ENCODE peak calls at places on chromosomes 4 and X, in nine cellular contexts. C, H, N, A, T, Z, P, S and J are unnamed samples.

GRCh38 chrX:27555514-27555913 is 34.6 kb upstream of the DCAF8L2 start:
- DNase-seq in P (no peak), T (no peak), H (peak), A (no peak), S (no peak), C (peak), Z (no peak), N (peak), J (no peak)

GRCh38 chrX:151743651-151744470 is 9.3 kb downstream of the CNGA2 start:
- DNase-seq in A (no peak), C (no peak), T (no peak), N (no peak), P (no peak), S (no peak), H (no peak), Z (no peak), J (no peak)

GRCh38 chrX:153519569-153520285 is 2.3 kb downstream of the ATP2B3 start:
- DNase-seq in C (no peak), Z (no peak), P (peak), H (no peak), N (no peak), S (no peak), A (no peak), T (no peak), J (no peak)

GRCh38 chr4:163681208-163681821 is 186.8 kb downstream of the TMA16 start:
- DNase-seq in C (no peak), H (peak), A (no peak), T (no peak), S (no peak), N (peak), P (no peak), Z (no peak), J (peak)

GRCh38 chrX:107454302-107454701 is 4.8 kb downstream of the FRMPD3 start:
- DNase-seq in S (no peak), T (no peak), Z (no peak), H (no peak), N (peak), P (peak), A (no peak), C (peak), J (no peak)

GRCh38 chr4:155679343-155679742 is 12.7 kb downstream of the GUCY1A1 start:
- DNase-seq in Z (no peak), C (peak), A (no peak), N (peak), H (no peak), T (no peak), S (no peak), P (no peak), J (no peak)

GRCh38 chr4:161791796-161792556 is 371.8 kb downstream of the FSTL5 start:
- DNase-seq in N (no peak), P (no peak), H (no peak), T (no peak), C (no peak), Z (no peak), S (no peak), A (no peak), J (no peak)

GRCh38 chr4:133402616-133403015 is 253.5 kb downstream of the PCDH10 start:
- DNase-seq in P (peak), A (no peak), C (peak), Z (no peak), N (no peak), H (no peak), S (no peak), T (no peak), J (no peak)

GRCh38 chr4:14841801-14842748 is 160.2 kb upstream of the CPEB2 start:
- DNase-seq in N (no peak), P (no peak), A (peak), H (no peak), Z (no peak), C (peak), S (no peak), T (no peak), J (no peak)

GRCh38 chr4:110245567-110245966 is 47.2 kb upstream of the ELOVL6 start:
- DNase-seq in P (no peak), N (no peak), Z (no peak), T (peak), C (peak), S (no peak), H (no peak), A (no peak), J (no peak)

GRCh38 chrX:115013705-115014104 is 3.7 kb downstream of the IL13RA2 start:
- DNase-seq in P (no peak), H (no peak), A (no peak), C (peak), N (no peak), S (no peak), T (peak), Z (no peak), J (no peak)

GRCh38 chr4:54586343-54586953 is 71.3 kb upstream of the KIT start:
- DNase-seq in T (peak), H (no peak), N (no peak), C (peak), Z (no peak), A (no peak), S (no peak), P (peak), J (no peak)

GRCh38 chr4:82419451-82419850 is 10.8 kb downstream of the HNRNPDL start:
- DNase-seq in Z (no peak), A (no peak), N (no peak), P (no peak), C (no peak), H (no peak), T (no peak), S (no peak), J (no peak)

GRCh38 chr4:25113915-25114904 is 46.0 kb downstream of the SEPSECS start:
- DNase-seq in T (peak), H (no peak), N (no peak), A (no peak), S (no peak), C (peak), P (peak), Z (no peak), J (no peak)

GRCh38 chrX:95057341-95057740 is 1383.3 kb downstream of the FAM133A start:
- DNase-seq in P (no peak), A (no peak), C (peak), H (no peak), N (no peak), T (no peak), Z (no peak), S (no peak), J (no peak)

GRCh38 chr4:100517864-100518341 is at the start of gene EMCN:
- DNase-seq in S (no peak), N (no peak), T (peak), Z (no peak), P (no peak), A (no peak), C (no peak), H (no peak), J (no peak)

GRCh38 chr4:153160856-153161598 is 43.2 kb upstream of the TRIM2 start:
- DNase-seq in T (no peak), Z (no peak), N (no peak), C (no peak), P (no peak), A (no peak), S (no peak), H (no peak), J (no peak)

GRCh38 chr4:2484993-2485392 is 16.1 kb downstream of the RNF4 start:
- DNase-seq in T (peak), S (peak), H (peak), N (peak), A (peak), P (no peak), Z (peak), C (no peak), J (no peak)
- H3K4me3 ChIP-seq in T (no peak), S (no peak), H (peak), N (no peak), A (peak), P (no peak), Z (no peak), C (no peak), J (no peak)

DNA sequence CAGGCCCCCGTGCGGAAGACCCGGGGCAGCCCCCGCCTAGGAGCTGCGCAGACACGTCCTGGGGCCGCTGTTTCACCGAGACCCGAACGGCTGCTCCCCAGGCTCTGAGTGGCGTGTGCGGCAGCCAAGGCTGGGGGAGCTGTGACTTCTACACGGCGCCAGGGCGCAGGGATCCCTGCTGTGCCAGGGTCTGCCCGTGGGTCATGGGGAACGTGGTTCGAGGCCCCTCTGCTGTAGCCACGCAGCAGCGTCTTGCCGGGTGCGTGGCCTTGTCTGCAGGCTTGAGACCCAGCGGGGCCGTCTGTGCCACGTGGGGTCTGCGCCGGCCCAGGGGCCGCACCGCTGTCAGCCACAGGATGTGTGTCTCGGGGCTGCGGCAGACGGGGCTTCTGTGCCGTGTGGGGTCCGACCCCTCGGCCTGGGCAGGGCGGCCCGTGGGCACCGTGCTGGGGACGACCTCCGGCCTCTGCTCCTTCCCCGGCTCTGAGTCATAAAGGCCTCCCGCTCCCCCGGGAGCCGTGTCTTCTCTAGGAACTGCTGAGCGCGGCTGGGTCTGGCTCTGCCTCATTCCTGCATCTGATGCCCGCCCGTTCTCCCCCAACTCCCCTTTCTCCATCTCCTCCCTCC is 12.7 kb upstream of the GTPBP6 start:
- DNase-seq in N (no peak), T (peak), S (no peak), C (no peak), H (no peak), Z (no peak), A (peak), P (no peak), J (no peak)
- H3K4me3 ChIP-seq in N (no peak), T (peak), S (peak), C (no peak), H (no peak), Z (no peak), A (peak), P (no peak), J (no peak)

DNA sequence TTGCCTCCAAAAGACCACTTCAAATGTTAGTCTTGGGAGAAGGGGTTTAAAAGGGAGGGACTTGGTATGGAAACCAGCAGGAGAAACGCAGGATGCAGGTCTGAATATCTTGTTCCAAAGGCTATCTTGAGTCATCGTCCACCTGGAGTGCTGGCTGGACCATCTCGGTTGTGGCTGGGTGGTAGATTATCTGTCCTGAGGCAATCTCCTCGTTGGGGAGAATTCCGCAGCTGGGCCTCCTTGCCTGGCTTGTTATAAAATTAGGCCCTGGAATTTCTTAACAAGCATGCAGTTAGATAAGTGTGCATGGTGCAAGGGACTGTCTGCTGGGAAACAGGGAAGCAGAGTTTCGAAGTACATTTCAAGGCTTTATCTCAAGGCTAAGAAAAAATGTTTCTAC is 2045.7 kb upstream of the TENM3 start:
- DNase-seq in A (no peak), H (no peak), T (no peak), C (no peak), S (no peak), P (no peak), N (no peak), Z (no peak), J (no peak)
- H3K4me3 ChIP-seq in A (no peak), H (no peak), T (no peak), C (no peak), S (no peak), P (no peak), N (no peak), Z (no peak), J (no peak)

GRCh38 chrX:101208152-101208905 is 11.3 kb upstream of the DRP2 start:
- DNase-seq in H (no peak), S (no peak), Z (no peak), C (no peak), N (peak), P (no peak), T (peak), A (no peak), J (no peak)
- H3K4me3 ChIP-seq in H (no peak), S (no peak), Z (no peak), C (no peak), N (no peak), P (no peak), T (no peak), A (no peak), J (no peak)

DNA sequence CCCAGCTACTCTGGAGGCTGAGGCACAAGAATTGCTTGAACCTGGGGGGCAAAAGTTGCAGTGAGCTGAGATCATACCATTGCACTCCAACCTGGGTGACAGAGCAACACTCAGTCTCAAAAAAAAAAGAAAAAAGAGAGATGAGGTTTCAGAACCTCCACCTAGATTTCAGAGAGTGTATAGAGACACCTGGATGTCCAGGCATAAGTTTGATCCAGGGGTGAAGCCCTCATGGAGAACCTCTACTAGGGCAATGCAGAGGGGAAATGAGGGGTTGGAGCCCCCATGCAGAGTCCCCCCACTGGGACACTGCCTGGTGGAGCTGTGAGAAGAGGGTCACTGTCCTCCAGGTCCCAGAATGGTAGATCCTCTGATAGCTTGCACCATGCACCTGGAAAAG is 92.8 kb upstream of the HSD17B10 start:
- DNase-seq in N (no peak), P (no peak), S (no peak), A (no peak), H (peak), Z (no peak), T (no peak), C (no peak), J (no peak)
- H3K4me3 ChIP-seq in N (no peak), P (no peak), S (no peak), A (no peak), H (no peak), Z (no peak), T (no peak), C (no peak), J (no peak)

DNA sequence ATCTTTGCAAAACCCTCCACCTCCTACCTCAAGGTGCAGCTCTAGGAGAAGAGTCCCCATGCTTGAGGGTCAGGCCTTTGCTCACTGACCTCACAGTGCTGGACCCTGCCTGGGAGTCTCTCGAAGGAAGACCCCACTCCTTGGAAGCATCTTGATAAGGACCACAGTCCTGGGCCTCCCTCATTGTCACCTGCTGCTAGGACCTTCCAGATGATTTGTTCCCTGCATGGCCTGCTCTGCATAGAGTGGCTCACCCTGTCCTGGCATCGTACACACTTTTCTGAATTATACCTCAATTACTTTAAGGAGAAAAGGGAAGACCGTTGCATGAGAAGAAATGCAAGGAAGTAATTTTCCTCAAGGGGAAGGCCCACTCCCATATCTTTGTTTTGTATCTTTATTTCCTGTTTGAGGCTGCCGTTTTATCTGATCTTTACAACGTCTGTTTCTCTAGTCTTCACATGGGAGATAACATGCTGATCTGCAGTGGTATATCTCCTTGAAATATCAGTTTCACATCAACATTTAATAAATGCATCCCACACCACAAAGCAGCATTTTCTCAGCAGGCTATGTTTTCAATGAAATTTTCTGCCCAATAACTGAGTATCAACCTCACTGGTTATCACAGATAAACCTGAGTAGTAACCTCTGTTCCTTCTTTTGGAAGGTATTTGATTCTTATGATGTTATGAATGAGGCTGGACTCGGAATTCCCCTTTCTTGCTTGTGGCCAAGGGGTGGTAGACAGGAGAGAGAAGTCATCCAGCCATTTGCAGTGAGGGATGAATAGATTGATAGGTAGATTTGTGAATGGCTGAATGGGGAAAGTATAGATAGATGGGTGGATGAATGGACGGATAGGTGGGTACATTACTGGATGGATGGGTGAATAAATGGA is 15.0 kb upstream of the AKAP17A start:
- DNase-seq in P (no peak), C (no peak), H (no peak), Z (no peak), A (no peak), T (no peak), N (no peak), S (no peak), J (peak)
- H3K4me3 ChIP-seq in P (no peak), C (no peak), H (no peak), Z (no peak), A (no peak), T (no peak), N (no peak), S (no peak), J (no peak)

GRCh38 chr4:106868381-106869035 is 167.6 kb downstream of the DKK2 start:
- DNase-seq in A (no peak), N (no peak), H (no peak), T (peak), P (no peak), C (peak), Z (no peak), S (no peak), J (no peak)
- H3K4me3 ChIP-seq in A (no peak), N (no peak), H (no peak), T (no peak), P (no peak), C (no peak), Z (no peak), S (no peak), J (no peak)